ENCODE peak calls at places on chromosomes 12 and 14, in four cellular contexts. D is endodermal cell, W is neuronal stem cell, Z is Peyer's patch. E is an unnamed sample.

GRCh38 chr12:51922762-51923505 is 15.6 kb downstream of the ACVRL1 start:
- DNase-seq in Z (peak), D (no peak), W (no peak), E (peak)

GRCh38 chr14:77985235-77985634 is 184.9 kb upstream of the NRXN3 start:
- DNase-seq in Z (no peak), D (peak), W (no peak), E (no peak)

GRCh38 chr12:57156701-57157403 is 9.4 kb upstream of the LRP1-AS start:
- DNase-seq in W (no peak), Z (no peak), D (no peak), E (no peak)

GRCh38 chr12:66352197-66352596 is 49.9 kb downstream of the HELB start:
- DNase-seq in D (peak), Z (no peak), W (no peak), E (peak)

GRCh38 chr14:34488528-34488927 is 26.5 kb upstream of the SPTSSA start:
- DNase-seq in W (no peak), Z (no peak), D (no peak), E (no peak)

GRCh38 chr12:69196302-69197288 is 42.8 kb upstream of the CPSF6 start:
- DNase-seq in D (peak), Z (no peak), W (no peak), E (peak)

GRCh38 chr12:131333621-131334440 is 377.1 kb upstream of the SFSWAP start:
- DNase-seq in D (peak), W (no peak), Z (no peak), E (no peak)

GRCh38 chr12:109458086-109458485 is 19.0 kb downstream of the KCTD10 start:
- DNase-seq in D (no peak), W (no peak), Z (no peak), E (no peak)

GRCh38 chr14:91350813-91351507 is 66.7 kb downstream of the CCDC88C start:
- DNase-seq in D (no peak), Z (no peak), W (no peak), E (no peak)

GRCh38 chr12:75974323-75975273 is 57.0 kb downstream of the PHLDA1 start:
- DNase-seq in D (no peak), Z (no peak), W (no peak), E (no peak)

GRCh38 chr12:40827923-40828592 is 135.8 kb downstream of the CNTN1 start:
- DNase-seq in W (no peak), D (peak), Z (no peak), E (no peak)

GRCh38 chr12:65656904-65657351 is 167.4 kb upstream of the HMGA2 start:
- DNase-seq in D (no peak), Z (no peak), W (no peak), E (no peak)

GRCh38 chr12:16359512-16360491 is 12.4 kb downstream of the MGST1 start:
- DNase-seq in D (peak), W (peak), Z (peak), E (peak)

GRCh38 chr12:95988506-95989275 is 7.5 kb downstream of the HAL start:
- DNase-seq in D (peak), W (no peak), Z (no peak), E (no peak)

GRCh38 chr12:55930771-55931316 is at the start of gene DGKA:
- DNase-seq in Z (peak), W (no peak), D (peak), E (peak)

GRCh38 chr12:57231276-57232021 is 1.9 kb downstream of the SHMT2 start:
- DNase-seq in D (no peak), W (no peak), Z (no peak), E (no peak)

GRCh38 chr14:88323520-88324199 is 591 bp upstream of the KCNK10 start:
- DNase-seq in D (peak), Z (no peak), W (no peak), E (no peak)

GRCh38 chr12:6124411-6125151 is at the start of gene VWF:
- DNase-seq in W (no peak), Z (no peak), D (peak), E (no peak)

GRCh38 chr12:34601689-34602088 is 579.4 kb downstream of the ALG10 start:
- DNase-seq in Z (peak), D (no peak), W (no peak), E (no peak)

GRCh38 chr14:35046751-35047536 is 872 bp downstream of the FAM177A1 start:
- DNase-seq in D (no peak), W (no peak), Z (no peak), E (peak)

GRCh38 chr14:42961509-42961908 is 1354.8 kb downstream of the LRFN5 start:
- DNase-seq in W (no peak), D (no peak), Z (no peak), E (no peak)

GRCh38 chr14:104600141-104600643 is 4.4 kb downstream of the TMEM179 start:
- DNase-seq in W (no peak), Z (peak), D (no peak), E (no peak)

GRCh38 chr14:31419179-31420012 is 954 bp downstream of the HEATR5A start:
- DNase-seq in W (no peak), Z (no peak), D (no peak), E (no peak)

GRCh38 chr12:43758247-43758727 is 303 bp downstream of the PUS7L start:
- DNase-seq in D (no peak), W (peak), Z (no peak), E (peak)

GRCh38 chr14:39432619-39433451 is 602 bp upstream of the FBXO33 start:
- DNase-seq in W (peak), Z (peak), D (peak), E (peak)

GRCh38 chr14:60640859-60641721 is 8.2 kb downstream of the SIX1 start:
- DNase-seq in D (peak), W (peak), Z (no peak), E (no peak)

GRCh38 chr14:95835331-95835730 is 41.3 kb upstream of the TUNAR start:
- DNase-seq in W (no peak), Z (no peak), D (no peak), E (no peak)

GRCh38 chr12:57759360-57759980 is 4.6 kb downstream of the MARCHF9 start:
- DNase-seq in D (peak), Z (no peak), W (no peak), E (no peak)

GRCh38 chr14:80425686-80426085 is 214.4 kb upstream of the DIO2 start:
- DNase-seq in D (no peak), W (no peak), Z (no peak), E (no peak)

GRCh38 chr12:53862831-53863230 is 75.8 kb upstream of the HOXC13 start:
- DNase-seq in Z (no peak), D (no peak), W (no peak), E (no peak)

GRCh38 chr12:74899031-74899829 is 310.4 kb downstream of the KCNC2 start:
- DNase-seq in Z (no peak), W (no peak), D (no peak), E (no peak)

GRCh38 chr14:76942288-76942778 is 86.2 kb downstream of the IRF2BPL start:
- DNase-seq in D (no peak), W (no peak), Z (no peak), E (no peak)

GRCh38 chr12:76020731-76021672 is 10.6 kb downstream of the PHLDA1 start:
- DNase-seq in D (no peak), W (no peak), Z (no peak), E (no peak)

GRCh38 chr12:31597066-31597465 is 6.1 kb upstream of the DENND5B start:
- DNase-seq in D (no peak), Z (no peak), W (no peak), E (no peak)

GRCh38 chr12:123621619-123622530 is 11.6 kb downstream of the EIF2B1 start:
- DNase-seq in Z (no peak), D (no peak), W (no peak), E (no peak)

GRCh38 chr12:109018276-109018675 is 2.6 kb downstream of the SVOP start:
- DNase-seq in Z (no peak), W (no peak), D (no peak), E (no peak)

GRCh38 chr12:19273482-19274330 is 144.2 kb downstream of the PLEKHA5 start:
- DNase-seq in Z (no peak), W (no peak), D (no peak), E (peak)

GRCh38 chr12:46590991-46591703 is 218.6 kb upstream of the SLC38A2 start:
- DNase-seq in D (peak), Z (no peak), W (no peak), E (no peak)

GRCh38 chr14:32080001-32080510 is 3.0 kb downstream of the ARHGAP5 start:
- DNase-seq in Z (no peak), W (no peak), D (no peak), E (no peak)

DNA sequence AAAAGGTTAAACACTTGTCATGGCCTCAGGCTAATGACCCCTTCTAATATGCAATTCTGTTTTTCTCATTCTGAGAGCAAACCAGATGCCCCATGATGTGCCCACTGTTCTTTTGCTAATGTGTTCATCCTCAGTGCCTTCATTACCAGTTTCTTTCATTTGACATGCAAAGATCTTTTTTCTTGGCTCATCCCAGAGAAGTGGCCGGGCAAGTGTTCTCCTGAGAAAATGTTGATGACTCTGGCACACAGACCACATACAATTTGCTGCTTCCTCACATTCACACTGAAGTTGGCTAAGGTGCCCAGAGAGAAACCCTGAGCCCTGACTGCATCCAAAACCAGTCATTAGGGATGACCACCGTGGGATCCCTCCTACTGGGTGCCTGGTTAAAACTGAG is 833.3 kb downstream of the DIO2 start:
- DNase-seq in D (peak), W (no peak), Z (no peak), E (no peak)
- H3K27ac ChIP-seq in D (no peak), W (no peak), Z (no peak), E (no peak)

GRCh38 chr14:24439830-24440605 is 2.6 kb downstream of the SDR39U1 start:
- DNase-seq in W (no peak), D (no peak), Z (no peak), E (no peak)
- H3K27ac ChIP-seq in W (no peak), D (no peak), Z (no peak), E (no peak)

GRCh38 chr12:98126637-98127335 is 388.6 kb upstream of the TMPO start:
- DNase-seq in W (no peak), D (no peak), Z (no peak), E (no peak)
- H3K27ac ChIP-seq in W (no peak), D (no peak), Z (no peak), E (no peak)

DNA sequence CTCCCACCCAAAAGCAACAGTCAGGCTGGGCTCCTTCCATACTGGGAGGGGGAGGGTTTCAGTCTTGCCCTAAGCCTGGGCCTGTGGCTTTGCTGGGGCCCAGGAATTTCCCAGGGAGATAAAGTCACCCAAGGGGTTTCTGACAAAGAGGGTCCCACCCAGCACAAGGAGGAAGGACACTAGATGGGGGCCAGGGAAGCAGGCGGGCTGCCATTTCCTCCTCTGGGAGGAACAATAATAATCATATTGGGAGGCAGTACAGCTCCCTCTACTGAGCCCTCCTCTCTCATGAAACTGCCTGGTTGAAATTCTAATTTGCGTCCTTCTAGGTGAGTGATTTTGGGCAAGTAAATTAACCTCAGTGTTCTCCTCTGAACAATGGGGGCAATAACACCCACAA is 7.9 kb downstream of the SLC8B1 start:
- DNase-seq in W (no peak), Z (no peak), D (no peak), E (no peak)
- H3K27ac ChIP-seq in W (no peak), Z (no peak), D (no peak), E (no peak)

GRCh38 chr14:99668998-99669314 is 15.1 kb upstream of the CYP46A1 start:
- DNase-seq in W (no peak), D (no peak), Z (no peak), E (no peak)
- H3K27ac ChIP-seq in W (no peak), D (peak), Z (no peak), E (no peak)

GRCh38 chr14:101737414-101738367 is 23.8 kb upstream of the PPP2R5C start:
- DNase-seq in D (no peak), W (no peak), Z (no peak), E (peak)
- H3K27ac ChIP-seq in D (no peak), W (no peak), Z (no peak), E (no peak)

DNA sequence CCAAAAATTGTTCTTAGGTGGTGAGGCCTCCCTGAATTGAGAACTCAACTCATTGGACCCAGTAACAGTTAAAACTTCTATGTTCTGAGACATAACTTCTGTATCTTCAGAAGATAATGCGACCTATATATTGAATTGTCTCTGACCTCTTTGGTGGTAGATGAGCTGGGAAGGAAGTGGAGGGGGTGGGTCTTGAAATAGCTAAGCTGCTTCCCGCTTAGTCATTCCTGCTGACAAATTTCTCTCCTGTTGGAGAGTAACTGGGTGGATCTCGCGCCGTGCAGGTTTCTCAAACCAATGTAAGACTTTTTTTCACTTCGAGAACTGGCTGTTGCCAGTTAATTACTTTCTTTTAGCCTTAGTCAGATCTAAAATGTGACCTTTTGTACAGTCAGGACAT is 100.8 kb downstream of the PPHLN1 start:
- DNase-seq in W (no peak), Z (no peak), D (peak), E (no peak)
- H3K27ac ChIP-seq in W (no peak), Z (no peak), D (no peak), E (no peak)

DNA sequence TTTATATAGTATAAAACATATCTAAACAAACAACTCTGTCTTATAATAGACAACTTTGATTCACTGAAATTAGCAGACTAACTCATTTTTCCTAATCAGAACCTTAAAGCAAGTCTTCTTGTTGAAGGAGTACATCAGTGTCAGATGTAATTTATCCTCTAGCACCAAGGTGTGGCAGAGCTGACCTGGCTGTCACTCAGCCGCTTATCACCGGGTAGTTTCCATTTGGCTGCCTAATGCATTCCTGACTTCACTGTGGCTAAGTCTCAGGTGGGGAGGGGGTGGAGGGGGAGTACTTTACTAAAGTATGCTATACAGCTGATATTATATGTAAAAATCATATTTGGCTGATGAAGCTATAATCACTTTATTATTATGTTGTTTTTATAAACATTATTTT is 339.9 kb upstream of the RGS6 start:
- DNase-seq in D (no peak), W (no peak), Z (no peak), E (no peak)
- H3K27ac ChIP-seq in D (no peak), W (no peak), Z (no peak), E (no peak)